ENCODE peak calls at places on chromosome 12, in eight cellular contexts. M, Q, R, B, W, S, X and D are unnamed samples.

GRCh38 chr12:94074970-94075695 is 73.2 kb upstream of the PLXNC1 start:
- DNase-seq in X (no peak), B (peak; percentile 79), W (no peak), R (peak; percentile 66), Q (peak; percentile 87), S (peak; percentile 89), M (peak; percentile 36), D (peak; percentile 73)

GRCh38 chr12:113955109-113955970 is 10.8 kb downstream of the RBM19 start:
- DNase-seq in W (no peak), X (no peak), Q (no peak), M (no peak), S (peak; percentile 7), B (no peak), R (peak; percentile 70), D (no peak)

GRCh38 chr12:113220593-113221180 is 577 bp upstream of the TPCN1 start:
- DNase-seq in B (no peak), M (no peak), S (no peak), W (peak; percentile 25), X (no peak), Q (no peak), R (peak; percentile 43), D (no peak)

GRCh38 chr12:45730116-45730841 is 773 bp downstream of the ARID2 start:
- DNase-seq in X (peak; percentile 54), W (peak; percentile 92), B (peak; percentile 31), R (peak; percentile 75), Q (peak; percentile 77), M (peak; percentile 17), S (peak; percentile 43), D (peak; percentile 46)

GRCh38 chr12:132734206-132734605 is 23.6 kb downstream of the PGAM5 start:
- DNase-seq in X (no peak), S (no peak), B (no peak), Q (no peak), W (no peak), R (no peak), M (no peak), D (no peak)

GRCh38 chr12:122422769-122423257 is 344 bp upstream of the CLIP1 start:
- DNase-seq in R (peak; percentile 76), W (no peak), X (peak; percentile 26), M (no peak), S (peak; percentile 54), B (peak; percentile 31), Q (peak; percentile 71), D (peak; percentile 14)

GRCh38 chr12:70534466-70534865 is 102.8 kb downstream of the PTPRB start:
- DNase-seq in Q (no peak), X (no peak), S (no peak), B (no peak), M (no peak), W (no peak), R (no peak), D (no peak)

GRCh38 chr12:91422107-91422506 is 239.5 kb upstream of the DCN start:
- DNase-seq in X (no peak), S (no peak), W (no peak), R (no peak), M (no peak), Q (no peak), B (no peak), D (no peak)

GRCh38 chr12:104115587-104115975 is 22.4 kb downstream of the NFYB start:
- DNase-seq in R (no peak), B (no peak), X (no peak), Q (no peak), S (no peak), W (no peak), M (no peak), D (no peak)

GRCh38 chr12:47812797-47813490 is 6.8 kb downstream of the HDAC7 start:
- DNase-seq in W (peak; percentile 96), X (peak; percentile 91), S (peak; percentile 83), R (peak; percentile 74), M (peak; percentile 79), B (peak; percentile 92), Q (peak; percentile 96), D (peak; percentile 94)

GRCh38 chr12:32270818-32271710 is 128.3 kb upstream of the FGD4 start:
- DNase-seq in W (no peak), S (peak; percentile 62), R (peak; percentile 78), Q (no peak), M (no peak), X (no peak), B (no peak), D (no peak)

GRCh38 chr12:79689477-79690155 is 1.1 kb downstream of the PAWR start:
- DNase-seq in M (no peak), R (peak; percentile 76), B (peak; percentile 57), S (peak; percentile 55), X (peak; percentile 44), Q (peak; percentile 60), W (peak; percentile 90), D (peak; percentile 26)

GRCh38 chr12:54390176-54390667 is 5.7 kb upstream of the ZNF385A start:
- DNase-seq in Q (no peak), X (no peak), R (no peak), S (no peak), B (no peak), W (peak; percentile 50), M (no peak), D (no peak)

DNA sequence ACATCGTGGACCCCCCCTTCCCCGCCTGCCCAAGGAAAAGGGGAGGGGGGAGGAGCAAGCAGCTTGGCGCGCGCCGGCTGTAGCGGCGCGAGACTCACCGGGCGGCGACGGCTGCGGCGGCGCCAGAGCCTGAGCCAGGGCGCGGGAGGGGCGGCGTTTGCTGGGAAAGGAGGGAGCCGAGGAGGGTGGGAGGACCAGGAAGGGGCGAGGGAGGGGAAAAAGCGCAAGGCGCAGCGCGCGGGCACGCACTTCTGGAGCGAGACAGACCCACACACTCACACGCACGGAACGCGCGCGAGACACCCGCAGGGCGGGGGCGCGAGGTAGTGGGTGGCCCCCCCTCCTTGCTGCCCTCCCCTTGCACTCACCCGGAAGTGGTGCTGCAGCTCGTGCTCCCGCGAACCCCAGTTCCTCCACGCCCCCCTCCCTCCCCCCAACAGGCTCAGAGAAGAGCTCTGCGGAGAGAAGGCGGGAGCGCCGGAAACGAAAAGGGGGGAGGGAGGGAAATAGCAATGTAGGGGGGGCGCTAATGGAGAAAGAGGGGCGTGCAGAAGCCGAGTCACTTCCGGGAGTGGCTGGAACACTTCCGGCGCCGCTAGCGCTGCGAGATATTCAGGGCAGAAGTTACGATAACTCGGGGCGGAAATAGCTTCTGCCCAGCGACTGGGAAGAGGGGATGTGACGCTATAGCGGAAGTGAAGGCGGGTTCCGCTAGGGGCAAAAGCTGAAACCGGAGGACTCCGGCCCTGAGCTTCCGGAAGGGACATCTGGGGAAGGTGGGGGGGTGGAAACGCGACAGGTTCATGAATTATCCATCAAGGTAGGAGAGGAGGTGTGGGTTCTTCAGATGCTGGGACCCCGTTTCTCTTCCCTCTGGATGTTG is at the start of gene ZNF384:
- DNase-seq in X (peak; percentile 96), R (peak; percentile 100), M (peak; percentile 92), S (peak; percentile 99), Q (peak; percentile 99), B (peak; percentile 99), W (peak; percentile 95), D (peak; percentile 99)
- TF ChIP-seq POLR2A in X (peak; percentile 54), R (peak; percentile 59), M (no peak), S (peak; percentile 81), Q (peak; percentile 37), B (peak; percentile 40), W (no peak), D (no peak)

GRCh38 chr12:71849109-71849851 is 9.7 kb downstream of the TBC1D15 start:
- DNase-seq in M (no peak), B (no peak), X (no peak), Q (no peak), S (no peak), R (no peak), W (no peak), D (no peak)

GRCh38 chr12:71848212-71848611 is 8.7 kb downstream of the TBC1D15 start:
- DNase-seq in Q (no peak), R (no peak), W (no peak), X (no peak), S (no peak), B (no peak), M (no peak), D (no peak)

DNA sequence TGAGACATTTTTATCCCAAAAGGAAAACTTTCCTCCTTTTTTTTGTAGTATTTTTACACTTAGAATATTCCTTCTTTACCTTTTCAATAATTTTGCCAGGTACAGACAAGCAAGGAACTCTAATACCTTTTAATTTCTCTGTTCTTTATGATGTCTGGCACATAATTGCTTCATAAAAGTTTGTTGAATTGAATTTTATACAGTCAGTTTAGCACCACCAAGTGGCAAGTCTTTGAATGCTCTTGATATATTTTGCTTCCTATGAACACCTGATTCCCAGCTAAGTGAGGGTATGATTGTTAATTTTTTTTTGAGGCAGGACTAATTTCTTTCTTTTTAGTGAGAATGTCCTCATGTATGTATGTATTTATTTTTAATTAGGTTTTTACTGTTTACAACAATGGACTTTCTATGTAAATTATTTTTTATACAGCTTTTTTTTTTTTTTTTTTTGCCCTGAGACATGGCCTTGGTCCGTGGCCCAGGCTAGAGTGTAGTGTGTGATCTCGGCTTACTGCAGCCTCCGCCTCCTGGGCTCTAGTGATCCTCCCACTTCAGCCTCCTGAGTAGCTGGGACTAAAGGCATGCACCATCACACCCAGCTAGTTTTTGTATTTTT is 6.9 kb downstream of the TBC1D15 start:
- DNase-seq in Q (no peak), B (no peak), W (no peak), X (no peak), M (no peak), S (peak; percentile 47), R (peak; percentile 49), D (no peak)
- H3K4me1 ChIP-seq in Q (peaks cover 5% of the 10 kb centered on the region), B (no peaks in the 10 kb centered on the region), W (peaks cover 61% of the 10 kb centered on the region), X (no peaks in the 10 kb centered on the region), M (no peaks in the 10 kb centered on the region), S (no peaks in the 10 kb centered on the region), R (peaks cover 3% of the 10 kb centered on the region), D (peaks cover 70% of the 10 kb centered on the region)

GRCh38 chr12:57859121-57859520 is 12.6 kb upstream of the CTDSP2 start:
- DNase-seq in M (no peak), R (no peak), B (no peak), X (no peak), S (no peak), W (no peak), Q (no peak), D (no peak)
- TF ChIP-seq POLR2A in M (no peak), R (no peak), B (no peak), X (no peak), S (no peak), W (no peak), Q (no peak), D (no peak)

GRCh38 chr12:119178544-119179334 is at the start of gene HSPB8:
- DNase-seq in M (peak; percentile 63), S (peak; percentile 91), X (peak; percentile 31), Q (peak; percentile 94), W (peak; percentile 92), R (peak; percentile 76), B (peak; percentile 94), D (peak; percentile 96)

GRCh38 chr12:119177724-119178380 is 879 bp upstream of the HSPB8 start:
- DNase-seq in W (no peak), X (no peak), M (no peak), B (no peak), Q (no peak), R (no peak), S (no peak), D (no peak)

GRCh38 chr12:119175115-119175514 is 3.6 kb upstream of the HSPB8 start:
- DNase-seq in B (no peak), Q (no peak), M (no peak), X (no peak), R (no peak), S (no peak), W (no peak), D (no peak)

GRCh38 chr12:119176267-119177055 is 2.3 kb upstream of the HSPB8 start:
- DNase-seq in W (peak; percentile 43), B (peak; percentile 97), R (peak; percentile 78), X (peak; percentile 33), S (peak; percentile 95), M (peak; percentile 72), Q (peak; percentile 94), D (peak; percentile 97)

DNA sequence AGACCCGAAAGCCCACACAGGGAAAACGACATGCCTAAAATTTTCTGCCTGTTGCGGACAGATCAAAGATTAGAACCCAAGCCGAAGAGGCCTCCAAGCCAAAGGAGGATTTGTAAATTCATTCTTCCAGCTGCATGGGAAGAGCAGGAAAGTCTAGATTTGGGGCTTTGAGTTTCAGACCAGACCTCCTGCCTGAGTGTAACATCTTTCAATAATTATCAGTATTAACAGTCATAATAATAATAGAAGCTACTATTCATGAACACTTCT is 1.7 kb upstream of the HSPB8 start:
- DNase-seq in S (no peak), B (no peak), R (no peak), Q (no peak), X (no peak), W (no peak), M (no peak), D (no peak)
- H3K4me1 ChIP-seq in S (peaks cover 11% of the 10 kb centered on the region), B (no peaks in the 10 kb centered on the region), R (peaks cover 46% of the 10 kb centered on the region), Q (no peaks in the 10 kb centered on the region), X (no peaks in the 10 kb centered on the region), W (peaks cover 11% of the 10 kb centered on the region), M (no peaks in the 10 kb centered on the region), D (peaks cover 9% of the 10 kb centered on the region)